ENCODE peak calls at places on chromosomes 13 and 19, in four cellular contexts. C is fibroblast of lung, F is HEK293T, B is NCI-H1105. G is an unnamed sample.

GRCh38 chr13:24747248-24748151 is 16.5 kb upstream of the RNF17 start:
- DNase-seq in F (no peak), C (peak; percentile 22), B (no peak), G (no peak)

GRCh38 chr13:108060111-108060510 is 155.2 kb downstream of the LIG4 start:
- DNase-seq in C (no peak), B (no peak), F (no peak), G (no peak)

GRCh38 chr13:25329706-25330105 is 28.3 kb downstream of the NUP58 start:
- DNase-seq in F (no peak), B (no peak), C (peak; percentile 44), G (no peak)

GRCh38 chr19:38919837-38920528 is 8.0 kb upstream of the CCER2 start:
- DNase-seq in C (no peak), F (no peak), B (no peak), G (no peak)

GRCh38 chr13:23793711-23794110 is 95.5 kb downstream of the MIPEP start:
- DNase-seq in F (no peak), B (no peak), C (no peak), G (no peak)

GRCh38 chr19:34678421-34678820 is 943 bp downstream of the ZNF302 start:
- DNase-seq in B (no peak), F (no peak), C (no peak), G (no peak)

GRCh38 chr13:79282976-79283375 is 123.1 kb downstream of the RBM26 start:
- DNase-seq in B (no peak), F (no peak), C (peak; percentile 8), G (no peak)

GRCh38 chr19:47776568-47776967 is 1.9 kb upstream of the SELENOW start:
- DNase-seq in C (no peak), B (peak; percentile 93), F (no peak), G (peak; percentile 63)

GRCh38 chr19:16915734-16916133 is 26.9 kb downstream of the F2RL3 start:
- DNase-seq in B (no peak), C (no peak), F (no peak), G (no peak)

GRCh38 chr13:74871671-74872070 is 610.3 kb downstream of the TBC1D4 start:
- DNase-seq in B (no peak), C (no peak), F (no peak), G (no peak)

GRCh38 chr13:75544681-75545333 is 4.8 kb upstream of the UCHL3 start:
- DNase-seq in F (no peak), C (peak; percentile 88), B (no peak), G (no peak)

GRCh38 chr19:29690842-29691241 is 24.2 kb downstream of the C19orf12 start:
- DNase-seq in B (no peak), C (peak; percentile 66), F (peak; percentile 53), G (peak; percentile 39)

GRCh38 chr19:41308450-41309224 is 1.3 kb upstream of the CCDC97 start:
- DNase-seq in C (peak; percentile 90), B (peak; percentile 85), F (peak; percentile 82), G (peak; percentile 74)

GRCh38 chr13:92769064-92769463 is 457.5 kb upstream of the GPC6 start:
- DNase-seq in C (peak; percentile 86), B (no peak), F (no peak), G (no peak)

GRCh38 chr13:24671367-24672117 is 8.7 kb upstream of the ATP12A start:
- DNase-seq in C (peak; percentile 75), F (peak; percentile 59), B (no peak), G (no peak)

GRCh38 chr13:64643066-64643465 is 2587.1 kb downstream of the PCDH9 start:
- DNase-seq in B (no peak), F (no peak), C (no peak), G (no peak)

GRCh38 chr13:73754727-73755292 is 379.4 kb downstream of the KLF12 start:
- DNase-seq in B (peak; percentile 22), C (peak; percentile 73), F (peak; percentile 71), G (peak; percentile 32)

GRCh38 chr19:6707658-6708018 is 12.8 kb downstream of the C3 start:
- DNase-seq in B (no peak), C (no peak), F (no peak), G (no peak)

GRCh38 chr19:53511933-53512374 is 26.0 kb upstream of the ZNF331 start:
- DNase-seq in C (peak; percentile 49), B (no peak), F (peak; percentile 28), G (no peak)

GRCh38 chr19:38388310-38389100 is at the start of gene SPRED3:
- DNase-seq in C (peak; percentile 70), F (peak; percentile 48), B (peak; percentile 56), G (no peak)

GRCh38 chr13:54029226-54029625 is 1000.6 kb downstream of the OLFM4 start:
- DNase-seq in F (peak; percentile 5), B (no peak), C (no peak), G (no peak)

GRCh38 chr13:106109391-106109791 is 426.1 kb downstream of the EFNB2 start:
- DNase-seq in F (no peak), C (no peak), B (no peak), G (no peak)

GRCh38 chr19:2922987-2923386 is 21.8 kb downstream of the ZNF77 start:
- DNase-seq in C (no peak), B (no peak), F (no peak), G (no peak)

GRCh38 chr19:324716-325115 is 19.9 kb downstream of the MIER2 start:
- DNase-seq in B (no peak), F (no peak), C (no peak), G (no peak)

GRCh38 chr19:46198756-46199155 is 30.8 kb upstream of the IGFL1 start:
- DNase-seq in C (no peak), B (no peak), F (no peak), G (no peak)

GRCh38 chr13:43383488-43384165 is 360.2 kb downstream of the DNAJC15 start:
- DNase-seq in F (no peak), C (no peak), B (no peak), G (no peak)

G was measured in SHP77.